ENCODE peak calls at places on chromosomes 13 and 19, in six cellular contexts. F is heart left ventricle, L is PC-9, A is body of pancreas, T is uterus, V is fibroblast of lung. J is an unnamed sample.
A peak's percentile ranks its signal among the peaks of the same experiment; 100 is the strongest.

GRCh38 chr13:106533101-106533939 is 2.1 kb downstream of the EFNB2 start:
- DNase-seq in A (peak; percentile 90), T (peak; percentile 80), L (peak; percentile 75), F (peak; percentile 83), V (peak; percentile 81), J (peak; percentile 81)

GRCh38 chr13:98246538-98247172 is 69.6 kb upstream of the RNF113B start:
- DNase-seq in A (no peak), T (no peak), L (no peak), V (no peak), F (no peak), J (no peak)

GRCh38 chr13:32019612-32020233 is 11.9 kb upstream of the FRY start:
- DNase-seq in L (no peak), F (peak; percentile 51), A (peak; percentile 56), T (peak; percentile 39), V (peak; percentile 63), J (peak; percentile 68)

GRCh38 chr19:38528213-38528755 is 89.5 kb downstream of the MAP4K1 start:
- DNase-seq in A (no peak), L (no peak), V (no peak), F (no peak), T (no peak), J (no peak)

GRCh38 chr13:36146513-36147276 is 15.5 kb upstream of the DCLK1 start:
- DNase-seq in L (no peak), V (no peak), T (no peak), A (no peak), F (no peak), J (no peak)

GRCh38 chr19:14563989-14564650 is 7.7 kb downstream of the NDUFB7 start:
- DNase-seq in L (peak; percentile 40), T (no peak), F (peak; percentile 44), A (peak; percentile 21), V (no peak), J (no peak)

GRCh38 chr13:64332048-64332447 is 2898.1 kb downstream of the PCDH9 start:
- DNase-seq in F (no peak), L (no peak), T (no peak), V (peak; percentile 14), A (no peak), J (no peak)

GRCh38 chr19:13640611-13641010 is 123.7 kb upstream of the MRI1 start:
- DNase-seq in A (no peak), V (no peak), T (no peak), F (no peak), L (no peak), J (no peak)

GRCh38 chr13:97076898-97077297 is 82.6 kb upstream of the OXGR1 start:
- DNase-seq in T (no peak), A (no peak), V (no peak), L (no peak), F (no peak), J (peak; percentile 7)

GRCh38 chr19:30170495-30171137 is 201.6 kb upstream of the ZNF536 start:
- DNase-seq in F (no peak), A (no peak), L (no peak), T (no peak), V (no peak), J (no peak)

GRCh38 chr13:92574499-92574898 is 652.1 kb upstream of the GPC6 start:
- DNase-seq in F (no peak), T (no peak), L (no peak), V (peak; percentile 9), A (no peak), J (no peak)

GRCh38 chr13:24995225-24995804 is 100.6 kb upstream of the PABPC3 start:
- DNase-seq in T (no peak), A (peak; percentile 72), V (peak; percentile 72), L (peak; percentile 64), F (no peak), J (peak; percentile 86)

GRCh38 chr19:42291437-42291815 is 10.5 kb upstream of the PRR19 start:
- DNase-seq in A (no peak), T (no peak), F (no peak), L (no peak), V (no peak), J (no peak)

GRCh38 chr13:36337938-36338337 is 8.3 kb downstream of the SPART start:
- DNase-seq in F (no peak), A (no peak), T (no peak), V (no peak), L (no peak), J (no peak)

GRCh38 chr13:21061077-21061945 is at the start of gene LATS2:
- DNase-seq in V (peak; percentile 93), F (peak; percentile 97), L (peak; percentile 78), A (peak; percentile 97), T (peak; percentile 98), J (peak; percentile 95)

GRCh38 chr13:66714795-66715194 is 515.3 kb downstream of the PCDH9 start:
- DNase-seq in F (no peak), T (no peak), V (no peak), A (no peak), L (no peak), J (no peak)

GRCh38 chr13:25980255-25980654 is 71.6 kb downstream of the SHISA2 start:
- DNase-seq in A (no peak), T (no peak), F (no peak), V (peak; percentile 10), L (no peak), J (peak; percentile 49)

GRCh38 chr19:6536138-6536671 is 5.4 kb downstream of the TNFSF9 start:
- DNase-seq in A (peak; percentile 26), V (peak; percentile 36), T (no peak), L (peak; percentile 53), F (no peak), J (peak; percentile 27)

GRCh38 chr19:44677019-44677809 is 5.9 kb downstream of the CEACAM19 start:
- DNase-seq in A (no peak), T (no peak), V (peak; percentile 77), F (no peak), L (peak; percentile 90), J (peak; percentile 77)

GRCh38 chr13:95524270-95524901 is 28.1 kb upstream of the CLDN10 start:
- DNase-seq in V (no peak), A (no peak), F (no peak), T (no peak), L (no peak), J (no peak)

GRCh38 chr13:44573071-44573470 is 3.1 kb downstream of the TSC22D1 start:
- DNase-seq in L (no peak), V (peak; percentile 33), A (no peak), F (no peak), T (no peak), J (no peak)

GRCh38 chr13:36325912-36326311 is 20.3 kb downstream of the SPART start:
- DNase-seq in A (no peak), L (no peak), V (no peak), F (no peak), T (no peak), J (no peak)

GRCh38 chr13:99028890-99029289 is 51.0 kb upstream of the DOCK9 start:
- DNase-seq in F (no peak), T (no peak), V (no peak), A (peak; percentile 20), L (no peak), J (no peak)

GRCh38 chr13:74816737-74817136 is 665.2 kb downstream of the TBC1D4 start:
- DNase-seq in L (no peak), A (no peak), F (no peak), V (no peak), T (no peak), J (no peak)

GRCh38 chr13:71864981-71865857 is 1.8 kb downstream of the DACH1 start:
- DNase-seq in A (peak; percentile 17), F (peak; percentile 45), L (no peak), T (peak; percentile 18), V (peak; percentile 32), J (peak; percentile 1)

DNA sequence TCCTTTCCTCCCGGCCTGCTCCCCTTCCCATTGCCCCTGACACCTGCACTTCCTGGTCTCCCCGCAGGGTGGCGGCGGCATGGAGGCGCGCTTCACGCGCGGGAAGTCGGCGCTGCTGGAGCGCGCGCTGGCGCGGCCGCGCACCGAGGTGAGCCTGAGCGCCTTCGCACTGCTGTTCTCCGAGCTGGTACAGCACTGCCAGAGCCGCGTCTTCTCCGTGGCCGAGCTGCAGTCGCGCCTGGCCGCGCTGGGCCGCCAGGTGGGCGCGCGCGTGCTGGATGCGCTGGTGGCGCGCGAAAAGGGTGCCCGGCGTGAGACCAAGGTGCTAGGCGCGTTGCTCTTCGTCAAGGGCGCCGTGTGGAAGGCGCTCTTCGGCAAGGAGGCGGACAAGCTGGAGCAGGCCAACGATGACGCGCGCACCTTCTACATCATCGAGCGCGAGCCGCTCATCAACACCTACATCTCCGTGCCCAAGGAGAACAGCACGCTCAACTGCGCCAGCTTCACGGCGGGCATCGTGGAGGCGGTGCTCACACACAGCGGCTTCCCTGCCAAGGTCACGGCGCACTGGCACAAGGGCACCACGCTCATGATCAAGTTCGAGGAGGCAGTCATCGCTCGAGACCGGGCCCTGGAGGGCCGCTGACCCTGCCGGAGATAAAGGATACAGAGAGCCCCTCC is 1.7 kb downstream of the TRAPPC5 start:
- DNase-seq in T (no peak), L (no peak), F (no peak), A (no peak), V (no peak), J (no peak)
- H3K27ac ChIP-seq in T (no peak overlapping the region), L (no peak overlapping the region), F (peak overlapping the region; percentile 86), A (no peak overlapping the region), V (no peak overlapping the region), J (no peak overlapping the region)

DNA sequence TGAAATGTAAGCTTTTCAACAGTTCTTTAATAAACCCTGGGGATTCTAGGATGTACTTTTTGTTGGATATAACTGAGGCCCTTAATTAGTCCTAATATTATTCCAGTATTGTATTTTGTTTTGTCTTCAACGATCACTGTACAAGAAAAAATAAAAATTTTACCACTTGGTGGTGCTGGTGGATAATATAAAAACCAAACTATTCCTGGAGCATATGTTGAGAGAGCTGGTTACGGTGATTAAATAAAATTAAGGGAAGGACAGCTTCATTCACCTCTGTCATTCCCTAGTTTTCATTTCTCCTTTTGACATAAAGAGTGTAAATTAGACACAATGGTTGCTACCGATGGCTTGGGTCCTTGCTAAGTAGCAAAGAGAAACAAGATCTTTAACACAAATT is 598.6 kb upstream of the PCDH20 start:
- DNase-seq in F (no peak), V (peak; percentile 2), L (no peak), A (no peak), T (no peak), J (no peak)
- TF ChIP-seq CTCF in F (peak; percentile 38), V (no peak), L (peak; percentile 51), A (no peak), T (no peak), J (no peak)

DNA sequence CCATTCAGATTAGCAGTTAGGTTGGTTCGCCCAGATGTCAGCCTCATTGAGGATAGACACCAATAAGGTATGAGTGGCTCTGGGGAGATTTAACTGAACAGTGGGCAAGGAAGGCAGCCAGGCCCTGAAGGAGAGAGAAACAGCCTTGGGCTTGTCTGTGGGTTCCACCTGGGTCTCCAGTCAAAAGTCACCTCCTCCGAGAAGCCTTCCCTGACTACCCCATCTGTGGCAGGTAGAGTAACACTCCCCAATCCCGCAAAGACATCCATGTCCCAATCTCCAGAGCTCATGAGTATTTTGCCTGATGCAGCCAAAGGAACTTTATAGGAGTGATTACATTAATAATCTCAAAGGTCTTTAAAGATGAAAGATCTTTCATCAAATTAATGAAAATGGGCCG is 8.0 kb upstream of the YJU2 start:
- DNase-seq in F (no peak), A (no peak), T (no peak), L (no peak), V (no peak), J (no peak)
- H3K27me3 ChIP-seq in F (peaks cover 9% of the 10 kb centered on the region), A (no peaks in the 10 kb centered on the region), T (no peaks in the 10 kb centered on the region), L (no peaks in the 10 kb centered on the region), V (no peaks in the 10 kb centered on the region), J (no peaks in the 10 kb centered on the region)

DNA sequence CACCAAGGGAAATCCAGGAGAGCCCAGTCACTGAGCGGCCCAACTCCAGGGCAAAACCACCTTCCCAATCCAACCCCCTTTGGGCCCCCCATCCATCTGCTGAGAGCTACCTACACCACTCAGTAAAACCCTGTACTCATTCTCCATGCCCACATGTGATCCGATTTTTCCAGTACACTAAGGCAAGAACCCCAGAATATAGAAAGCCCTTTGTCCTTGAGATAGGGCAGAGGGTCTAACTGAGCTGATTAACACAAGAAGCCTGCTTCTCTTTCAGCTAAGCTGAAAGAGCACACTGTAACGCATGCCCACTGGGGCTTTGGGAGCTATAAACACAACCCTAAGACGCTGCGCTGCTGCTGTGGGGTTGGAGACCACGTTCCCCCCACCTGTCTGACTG is 36.0 kb downstream of the PBX4 start:
- DNase-seq in T (no peak), L (no peak), V (no peak), F (no peak), A (no peak), J (no peak)
- H3K27ac ChIP-seq in T (no peak overlapping the region), L (no peak overlapping the region), V (no peak overlapping the region), F (no peak overlapping the region), A (no peak overlapping the region), J (no peak overlapping the region)